ENCODE peak calls at places on chromosomes 4 and X, in five cellular contexts. T is IMR-90, E is SK-N-SH, G is Karpas-422, I is mesendoderm. K is an unnamed sample.

GRCh38 chr4:71009091-71009490 is 15.6 kb downstream of the DCK start:
- DNase-seq in T (peak; percentile 72), E (peak; percentile 10), G (no peak), I (no peak), K (no peak)

GRCh38 chr4:169799260-169799659 is 41.5 kb upstream of the HPF1 start:
- DNase-seq in T (no peak), E (no peak), G (no peak), I (no peak), K (no peak)

GRCh38 chr4:36037127-36037526 is 207.2 kb downstream of the ARAP2 start:
- DNase-seq in T (no peak), E (no peak), G (no peak), I (no peak), K (no peak)

GRCh38 chrX:1424452-1424851 is 28.3 kb downstream of the ASMTL start:
- DNase-seq in T (no peak), E (no peak), G (no peak), I (no peak), K (no peak)

GRCh38 chrX:24673424-24673823 is 20.3 kb upstream of the POLA1 start:
- DNase-seq in T (no peak), E (no peak), G (no peak), I (no peak), K (no peak)

GRCh38 chrX:107629533-107629909 is 1.2 kb downstream of the PRPS1 start:
- DNase-seq in T (peak; percentile 36), E (peak; percentile 25), G (peak; percentile 50), I (peak; percentile 58), K (peak; percentile 9)

GRCh38 chr4:84792366-84793301 is 173.9 kb downstream of the WDFY3 start:
- DNase-seq in T (peak; percentile 45), E (peak; percentile 65), G (no peak), I (no peak), K (no peak)

GRCh38 chr4:119627267-119628190 is 1.1 kb downstream of the PDE5A start:
- DNase-seq in T (peak; percentile 86), E (peak; percentile 92), G (peak; percentile 82), I (peak; percentile 87), K (peak; percentile 39)

GRCh38 chr4:7103031-7103598 is 35.3 kb upstream of the GRPEL1 start:
- DNase-seq in T (peak; percentile 35), E (peak; percentile 98), G (peak; percentile 94), I (peak; percentile 83), K (peak; percentile 71)

GRCh38 chrX:81316163-81316562 is 114.3 kb downstream of the SH3BGRL start:
- DNase-seq in T (peak; percentile 13), E (no peak), G (no peak), I (no peak), K (peak; percentile 80)

GRCh38 chr4:144562019-144562740 is 83.8 kb upstream of the HHIP start:
- DNase-seq in T (no peak), E (no peak), G (no peak), I (peak; percentile 64), K (no peak)

GRCh38 chr4:152112116-152112515 is 351.3 kb upstream of the GATB start:
- DNase-seq in T (no peak), E (no peak), G (no peak), I (no peak), K (no peak)

GRCh38 chr4:111602848-111603247 is 542.4 kb upstream of the FAM241A start:
- DNase-seq in T (peak; percentile 28), E (no peak), G (no peak), I (no peak), K (no peak)

GRCh38 chr4:53844133-53844532 is 220.3 kb downstream of the CHIC2 start:
- DNase-seq in T (no peak), E (no peak), G (peak; percentile 20), I (no peak), K (no peak)

GRCh38 chr4:23333556-23333945 is 556.3 kb downstream of the PPARGC1A start:
- DNase-seq in T (peak; percentile 6), E (no peak), G (no peak), I (no peak), K (no peak)

GRCh38 chrX:137930562-137930961 is 364.6 kb downstream of the ZIC3 start:
- DNase-seq in T (no peak), E (no peak), G (no peak), I (no peak), K (no peak)

GRCh38 chr4:169410839-169411770 is 140.3 kb upstream of the SH3RF1 start:
- DNase-seq in T (peak; percentile 85), E (peak; percentile 10), G (peak; percentile 50), I (peak; percentile 72), K (peak; percentile 74)

GRCh38 chrX:17944833-17945497 is 83.9 kb upstream of the RAI2 start:
- DNase-seq in T (no peak), E (peak; percentile 15), G (peak; percentile 76), I (no peak), K (no peak)

GRCh38 chrX:17621566-17622270 is 115.6 kb upstream of the SCML1 start:
- DNase-seq in T (no peak), E (no peak), G (no peak), I (no peak), K (no peak)

GRCh38 chrX:107628662-107629532 is 587 bp downstream of the PRPS1 start:
- DNase-seq in T (peak; percentile 6), E (peak; percentile 36), G (peak; percentile 86), I (peak; percentile 59), K (peak; percentile 37)

GRCh38 chr4:145808848-145809512 is 129.0 kb downstream of the C4orf51 start:
- DNase-seq in T (no peak), E (no peak), G (no peak), I (no peak), K (no peak)

GRCh38 chr4:61431131-61431530 is 231.0 kb downstream of the ADGRL3 start:
- DNase-seq in T (no peak), E (no peak), G (no peak), I (no peak), K (no peak)

GRCh38 chr4:173272987-173273386 is 61.2 kb downstream of the HMGB2 start:
- DNase-seq in T (peak; percentile 86), E (no peak), G (no peak), I (no peak), K (peak; percentile 25)

GRCh38 chrX:50812995-50813842 is 775 bp downstream of the SHROOM4 start:
- DNase-seq in T (peak; percentile 46), E (peak; percentile 39), G (no peak), I (peak; percentile 63), K (peak; percentile 38)

GRCh38 chrX:57453901-57454300 is 137.9 kb upstream of the ZXDB start:
- DNase-seq in T (peak; percentile 4), E (peak; percentile 3), G (peak; percentile 75), I (peak; percentile 65), K (peak; percentile 13)

GRCh38 chrX:109472939-109473713 is 8.8 kb downstream of the GUCY2F start:
- DNase-seq in T (peak; percentile 31), E (peak; percentile 1), G (peak; percentile 84), I (peak; percentile 77), K (peak; percentile 51)

GRCh38 chr4:6345096-6345830 is 75.6 kb downstream of the WFS1 start:
- DNase-seq in T (no peak), E (no peak), G (no peak), I (no peak), K (no peak)

GRCh38 chrX:41781500-41781899 is 57.5 kb downstream of the GPR82 start:
- DNase-seq in T (peak; percentile 56), E (peak; percentile 36), G (peak; percentile 76), I (peak; percentile 42), K (peak; percentile 23)

GRCh38 chrX:48695925-48696300 is 621 bp upstream of the SUV39H1 start:
- DNase-seq in T (no peak), E (peak; percentile 55), G (no peak), I (peak; percentile 47), K (no peak)
- H3K9ac ChIP-seq in T (peak overlapping the region; percentile 78), E (peak overlapping the region; percentile 53), G (peak overlapping the region; percentile 85), I (peak overlapping the region; percentile 66), K (peak overlapping the region; percentile 54)

GRCh38 chrX:125203379-125203736 is 116.3 kb upstream of the TEX13C start:
- DNase-seq in T (no peak), E (peak; percentile 14), G (no peak), I (peak; percentile 28), K (no peak)

GRCh38 chrX:125203737-125204578 is 115.7 kb upstream of the TEX13C start:
- DNase-seq in T (no peak), E (peak; percentile 27), G (no peak), I (peak; percentile 85), K (peak; percentile 1)

GRCh38 chrX:125205918-125206665 is 113.6 kb upstream of the TEX13C start:
- DNase-seq in T (no peak), E (peak; percentile 5), G (no peak), I (peak; percentile 82), K (no peak)

GRCh38 chrX:125205084-125205917 is 114.4 kb upstream of the TEX13C start:
- DNase-seq in T (no peak), E (peak; percentile 33), G (no peak), I (peak; percentile 93), K (peak; percentile 21)

DNA sequence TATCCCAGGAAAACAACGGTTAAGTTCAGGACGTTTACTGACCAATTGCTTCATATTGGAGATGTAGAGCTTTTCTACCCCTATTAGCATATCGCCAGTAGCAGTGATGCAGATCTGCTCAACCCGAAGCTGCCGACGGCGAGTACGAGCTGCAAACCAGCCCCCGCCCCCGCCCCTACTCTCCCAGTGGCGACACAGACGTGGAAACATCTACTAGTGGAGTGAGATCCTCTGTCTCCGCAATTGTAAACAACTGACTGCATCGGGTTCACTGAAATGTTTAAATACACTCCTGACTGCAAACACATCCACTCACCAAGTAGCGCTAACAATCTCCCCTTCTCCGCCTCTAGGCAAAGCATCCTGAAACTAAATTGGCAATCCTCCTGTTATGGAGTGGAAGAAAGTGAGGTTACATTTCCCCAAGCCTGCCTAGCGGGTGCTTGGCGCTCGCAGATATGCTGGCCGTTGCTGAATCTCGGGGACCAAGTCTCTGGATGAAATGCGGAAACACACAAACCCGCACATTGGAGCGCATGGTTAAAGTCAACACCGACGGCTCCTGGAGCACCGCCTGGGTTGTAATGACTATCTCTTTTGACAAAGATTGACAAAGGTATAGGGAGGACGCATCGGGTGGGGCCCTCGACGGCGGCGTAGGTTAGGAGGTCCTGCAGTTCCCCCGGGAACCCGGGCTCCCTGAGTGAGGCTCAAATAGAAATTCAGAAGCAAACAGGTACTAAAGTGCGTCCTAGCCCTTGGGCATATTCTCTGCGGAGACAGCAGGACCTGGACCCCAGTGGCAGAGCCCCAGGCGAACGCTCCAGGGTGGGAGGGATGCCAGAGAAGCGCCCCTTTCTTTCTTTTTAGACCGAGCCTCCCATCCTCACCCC is 116.9 kb upstream of the TEX13C start:
- DNase-seq in T (no peak), E (peak; percentile 2), G (no peak), I (peak; percentile 10), K (no peak)
- H3K9ac ChIP-seq in T (no peak overlapping the region), E (no peak overlapping the region), G (no peak overlapping the region), I (no peak overlapping the region), K (no peak overlapping the region)

DNA sequence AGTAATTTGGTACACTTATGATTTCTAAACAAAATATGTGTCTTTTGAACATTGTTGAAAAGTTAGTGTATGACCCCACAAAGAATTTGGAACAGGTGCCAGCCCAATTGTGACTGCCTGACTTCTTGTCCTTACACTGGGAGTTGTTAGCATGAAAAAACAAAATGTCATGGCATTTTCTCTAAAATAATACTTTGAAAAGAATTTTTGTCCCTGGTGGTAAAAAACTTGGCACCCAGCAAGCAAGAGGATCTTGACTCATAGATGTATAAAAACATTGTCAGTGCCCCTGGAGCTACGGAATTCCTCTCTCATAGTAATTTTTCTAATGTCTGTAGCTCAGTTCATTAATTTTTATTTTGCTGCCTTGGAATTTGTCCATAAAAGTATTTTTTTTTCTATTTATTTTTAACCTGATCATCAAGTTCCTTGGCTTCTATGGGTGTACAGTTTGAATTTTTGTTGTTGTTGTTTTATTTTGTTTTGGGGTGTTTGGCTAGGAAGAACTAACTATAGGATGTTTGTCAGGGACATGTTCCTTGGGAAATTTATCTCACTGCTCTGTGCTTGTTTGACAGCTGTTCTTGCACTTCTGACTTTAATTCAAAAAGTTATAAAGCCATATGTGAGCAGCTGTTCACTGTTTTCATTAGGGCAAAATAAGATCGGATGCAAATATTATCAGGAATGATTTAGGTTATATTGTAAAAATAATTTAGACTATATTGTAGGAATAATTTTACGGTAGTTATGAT is 95.4 kb upstream of the NUDT6 start:
- DNase-seq in T (peak; percentile 56), E (peak; percentile 5), G (no peak), I (no peak), K (peak; percentile 11)
- H3K9ac ChIP-seq in T (no peak overlapping the region), E (peak overlapping the region; percentile 12), G (no peak overlapping the region), I (no peak overlapping the region), K (no peak overlapping the region)

GRCh38 chr4:163492951-163493504 is 1.5 kb upstream of the TMA16 start:
- DNase-seq in T (no peak), E (no peak), G (peak; percentile 71), I (peak; percentile 35), K (no peak)
- H3K9ac ChIP-seq in T (no peak overlapping the region), E (no peak overlapping the region), G (peak overlapping the region; percentile 91), I (no peak overlapping the region), K (no peak overlapping the region)